ENCODE peak calls at places on chromosomes 13 and 19, in six cellular contexts. One of them, this sample, is unnamed.

GRCh38 chr19:30883071-30883470 is 466.2 kb downstream of the TSHZ3 start:
- DNase-seq in choroid plexus epithelial cell: no peak
- DNase-seq in cardiac fibroblast: no peak
- DNase-seq in neural progenitor cell: no peak
- DNase-seq in brain microvascular endothelial cell: no peak
- DNase-seq in AG04450: no peak
- DNase-seq in this sample: no peak

GRCh38 chr19:11659612-11660011 is 62.3 kb downstream of the ZNF627 start:
- DNase-seq in choroid plexus epithelial cell: peak; percentile 19
- DNase-seq in cardiac fibroblast: peak; percentile 5
- DNase-seq in neural progenitor cell: no peak
- DNase-seq in brain microvascular endothelial cell: no peak
- DNase-seq in AG04450: no peak
- DNase-seq in this sample: no peak

GRCh38 chr13:105847532-105848295 is 687.7 kb downstream of the EFNB2 start:
- DNase-seq in choroid plexus epithelial cell: peak; percentile 9
- DNase-seq in cardiac fibroblast: peak; percentile 2
- DNase-seq in neural progenitor cell: no peak
- DNase-seq in brain microvascular endothelial cell: no peak
- DNase-seq in AG04450: no peak
- DNase-seq in this sample: peak; percentile 78

GRCh38 chr19:19459099-19459498 is 53.6 kb downstream of the GATAD2A start:
- DNase-seq in choroid plexus epithelial cell: peak; percentile 67
- DNase-seq in cardiac fibroblast: no peak
- DNase-seq in neural progenitor cell: no peak
- DNase-seq in brain microvascular endothelial cell: no peak
- DNase-seq in AG04450: no peak
- DNase-seq in this sample: no peak

GRCh38 chr19:19040417-19040816 is 7.0 kb downstream of the ARMC6 start:
- DNase-seq in choroid plexus epithelial cell: peak; percentile 96
- DNase-seq in cardiac fibroblast: peak; percentile 97
- DNase-seq in neural progenitor cell: no peak
- DNase-seq in brain microvascular endothelial cell: peak; percentile 68
- DNase-seq in AG04450: peak; percentile 80
- DNase-seq in this sample: peak; percentile 59

GRCh38 chr13:44158741-44159632 is 214.6 kb upstream of the SERP2 start:
- DNase-seq in choroid plexus epithelial cell: no peak
- DNase-seq in cardiac fibroblast: peak; percentile 33
- DNase-seq in neural progenitor cell: no peak
- DNase-seq in brain microvascular endothelial cell: no peak
- DNase-seq in AG04450: no peak
- DNase-seq in this sample: no peak

GRCh38 chr13:91313103-91313502 is 34.4 kb upstream of the MIR17HG start:
- DNase-seq in choroid plexus epithelial cell: peak; percentile 36
- DNase-seq in cardiac fibroblast: peak; percentile 38
- DNase-seq in neural progenitor cell: peak; percentile 56
- DNase-seq in brain microvascular endothelial cell: peak; percentile 3
- DNase-seq in AG04450: no peak
- DNase-seq in this sample: no peak

GRCh38 chr13:29576581-29576980 is 18.9 kb downstream of the SLC7A1 start:
- DNase-seq in choroid plexus epithelial cell: no peak
- DNase-seq in cardiac fibroblast: no peak
- DNase-seq in neural progenitor cell: no peak
- DNase-seq in brain microvascular endothelial cell: no peak
- DNase-seq in AG04450: no peak
- DNase-seq in this sample: no peak

GRCh38 chr19:41958367-41959055 is 610 bp downstream of the RABAC1 start:
- DNase-seq in choroid plexus epithelial cell: peak; percentile 82
- DNase-seq in cardiac fibroblast: peak; percentile 71
- DNase-seq in neural progenitor cell: peak; percentile 94
- DNase-seq in brain microvascular endothelial cell: peak; percentile 74
- DNase-seq in AG04450: peak; percentile 13
- DNase-seq in this sample: peak; percentile 13

GRCh38 chr13:101447852-101448251 is 4.6 kb upstream of the ITGBL1 start:
- DNase-seq in choroid plexus epithelial cell: peak; percentile 31
- DNase-seq in cardiac fibroblast: peak; percentile 3
- DNase-seq in neural progenitor cell: no peak
- DNase-seq in brain microvascular endothelial cell: no peak
- DNase-seq in AG04450: no peak
- DNase-seq in this sample: no peak

GRCh38 chr19:45670670-45671453 is 2.8 kb downstream of the GIPR start:
- DNase-seq in choroid plexus epithelial cell: peak; percentile 86
- DNase-seq in cardiac fibroblast: peak; percentile 88
- DNase-seq in neural progenitor cell: peak; percentile 92
- DNase-seq in brain microvascular endothelial cell: peak; percentile 68
- DNase-seq in AG04450: peak; percentile 36
- DNase-seq in this sample: no peak

GRCh38 chr13:98771838-98772611 is 19.6 kb upstream of the SLC15A1 start:
- DNase-seq in choroid plexus epithelial cell: no peak
- DNase-seq in cardiac fibroblast: no peak
- DNase-seq in neural progenitor cell: no peak
- DNase-seq in brain microvascular endothelial cell: no peak
- DNase-seq in AG04450: no peak
- DNase-seq in this sample: no peak

GRCh38 chr13:30907167-30907761 is 1.2 kb downstream of the MEDAG start:
- DNase-seq in choroid plexus epithelial cell: peak; percentile 66
- DNase-seq in cardiac fibroblast: peak; percentile 58
- DNase-seq in neural progenitor cell: no peak
- DNase-seq in brain microvascular endothelial cell: no peak
- DNase-seq in AG04450: no peak
- DNase-seq in this sample: no peak

GRCh38 chr13:82356667-82357066 is 1525.6 kb downstream of the SLITRK1 start:
- DNase-seq in choroid plexus epithelial cell: peak; percentile 39
- DNase-seq in cardiac fibroblast: peak; percentile 18
- DNase-seq in neural progenitor cell: peak; percentile 4
- DNase-seq in brain microvascular endothelial cell: no peak
- DNase-seq in AG04450: no peak
- DNase-seq in this sample: no peak

GRCh38 chr13:94972262-94972661 is 259.9 kb upstream of the SOX21 start:
- DNase-seq in choroid plexus epithelial cell: no peak
- DNase-seq in cardiac fibroblast: no peak
- DNase-seq in neural progenitor cell: no peak
- DNase-seq in brain microvascular endothelial cell: no peak
- DNase-seq in AG04450: no peak
- DNase-seq in this sample: no peak

GRCh38 chr19:4316940-4317339 is 12.5 kb downstream of the FSD1 start:
- DNase-seq in choroid plexus epithelial cell: peak; percentile 23
- DNase-seq in cardiac fibroblast: no peak
- DNase-seq in neural progenitor cell: no peak
- DNase-seq in brain microvascular endothelial cell: no peak
- DNase-seq in AG04450: no peak
- DNase-seq in this sample: no peak

DNA sequence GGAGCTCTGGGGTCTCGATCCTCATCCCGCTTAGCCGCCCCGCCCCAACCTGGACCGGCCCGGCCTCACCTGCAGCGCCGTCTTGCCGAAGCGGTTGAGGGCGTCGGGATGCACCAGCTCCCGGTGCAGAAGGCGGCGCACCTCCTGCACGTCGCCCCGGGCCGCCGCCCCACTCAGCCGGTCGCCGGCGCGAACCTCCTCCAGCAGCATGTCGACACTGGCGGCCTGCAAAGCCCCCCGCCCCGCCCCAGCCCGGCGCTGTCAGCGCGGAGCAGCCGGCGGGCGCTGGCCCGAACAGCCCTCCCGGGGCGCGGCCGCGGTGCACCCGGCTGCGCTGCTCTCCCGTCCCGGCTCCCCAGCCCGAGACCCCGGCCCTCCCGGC is 344 bp downstream of the CDKN2D start:
- DNase-seq in choroid plexus epithelial cell: no peak
- DNase-seq in cardiac fibroblast: no peak
- DNase-seq in neural progenitor cell: no peak
- DNase-seq in brain microvascular endothelial cell: no peak
- DNase-seq in AG04450: no peak
- DNase-seq in this sample: no peak
- TF ChIP-seq CTCF in choroid plexus epithelial cell: no peak
- TF ChIP-seq CTCF in cardiac fibroblast: no peak
- TF ChIP-seq CTCF in neural progenitor cell: no peak
- TF ChIP-seq CTCF in brain microvascular endothelial cell: no peak
- TF ChIP-seq CTCF in AG04450: no peak
- TF ChIP-seq CTCF in this sample: no peak

DNA sequence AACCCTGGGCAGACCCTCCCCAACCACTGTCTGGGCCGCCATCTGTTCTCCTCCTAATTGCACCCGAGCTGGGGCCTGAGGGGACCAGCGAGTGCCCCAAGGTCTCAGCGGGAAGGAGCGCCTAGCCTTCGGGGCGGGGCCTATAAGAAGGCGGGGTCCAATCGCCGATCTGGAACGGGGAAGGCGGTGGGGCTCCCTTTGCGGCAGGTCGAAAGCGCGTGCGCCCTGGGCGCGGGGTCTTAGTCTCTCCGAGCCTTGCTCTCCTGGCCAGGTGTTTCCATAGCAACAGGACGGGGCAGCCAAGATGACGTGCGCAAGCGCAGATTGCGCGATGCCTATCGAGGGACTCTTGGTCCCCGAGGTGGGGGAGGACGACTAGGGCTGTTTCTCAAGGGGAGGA is 2.8 kb downstream of the MAST1 start:
- DNase-seq in choroid plexus epithelial cell: no peak
- DNase-seq in cardiac fibroblast: peak; percentile 52
- DNase-seq in neural progenitor cell: peak; percentile 100
- DNase-seq in brain microvascular endothelial cell: no peak
- DNase-seq in AG04450: no peak
- DNase-seq in this sample: no peak
- H3K4me3 ChIP-seq in choroid plexus epithelial cell: peak overlapping the region; percentile 20
- H3K4me3 ChIP-seq in cardiac fibroblast: peak overlapping the region; percentile 41
- H3K4me3 ChIP-seq in neural progenitor cell: peak overlapping the region; percentile 49
- H3K4me3 ChIP-seq in brain microvascular endothelial cell: peak overlapping the region; percentile 26
- H3K4me3 ChIP-seq in AG04450: peak overlapping the region; percentile 43
- H3K4me3 ChIP-seq in this sample: peak overlapping the region; percentile 21

GRCh38 chr13:71067164-71067815 is 799.7 kb downstream of the DACH1 start:
- DNase-seq in choroid plexus epithelial cell: peak; percentile 2
- DNase-seq in cardiac fibroblast: no peak
- DNase-seq in neural progenitor cell: peak; percentile 40
- DNase-seq in brain microvascular endothelial cell: no peak
- DNase-seq in AG04450: no peak
- DNase-seq in this sample: no peak
- TF ChIP-seq CTCF in choroid plexus epithelial cell: no peak
- TF ChIP-seq CTCF in cardiac fibroblast: no peak
- TF ChIP-seq CTCF in neural progenitor cell: peak; percentile 55
- TF ChIP-seq CTCF in brain microvascular endothelial cell: no peak
- TF ChIP-seq CTCF in AG04450: no peak
- TF ChIP-seq CTCF in this sample: peak; percentile 32

GRCh38 chr13:35854286-35854685 is 276.9 kb downstream of the DCLK1 start:
- DNase-seq in choroid plexus epithelial cell: no peak
- DNase-seq in cardiac fibroblast: no peak
- DNase-seq in neural progenitor cell: no peak
- DNase-seq in brain microvascular endothelial cell: no peak
- DNase-seq in AG04450: no peak
- DNase-seq in this sample: no peak
- H3K4me3 ChIP-seq in choroid plexus epithelial cell: no peak overlapping the region
- H3K4me3 ChIP-seq in cardiac fibroblast: no peak overlapping the region
- H3K4me3 ChIP-seq in neural progenitor cell: no peak overlapping the region
- H3K4me3 ChIP-seq in brain microvascular endothelial cell: no peak overlapping the region
- H3K4me3 ChIP-seq in AG04450: no peak overlapping the region
- H3K4me3 ChIP-seq in this sample: no peak overlapping the region

This sample was measured in astrocyte of the cerebellum.